ENCODE peak calls at places on chromosomes 3 and 15, in eight cellular contexts. R is NT2/D1, L is breast epithelium, A is stomach, Z is AG04449, B is upper lobe of right lung, O is HFF-Myc, S is thoracic aorta. X is an unnamed sample.

GRCh38 chr15:95869920-95870319 is 460.6 kb upstream of the NR2F2 start:
- DNase-seq in S (no peak), Z (no peak), R (no peak), B (no peak), L (no peak), O (no peak), A (no peak), X (no peak)

GRCh38 chr3:46887980-46888494 is 10.5 kb downstream of the PTH1R start:
- DNase-seq in S (no peak), O (no peak), A (no peak), Z (no peak), R (peak), B (no peak), L (no peak), X (no peak)

GRCh38 chr3:150180349-150180748 is 209.7 kb upstream of the PFN2 start:
- DNase-seq in R (no peak), B (no peak), A (no peak), S (no peak), O (peak), Z (peak), L (no peak), X (peak)

GRCh38 chr3:28745436-28745835 is 396.8 kb upstream of the AZI2 start:
- DNase-seq in L (no peak), Z (no peak), S (no peak), O (no peak), A (no peak), R (no peak), B (no peak), X (peak)

GRCh38 chr3:72892081-72892763 is 4.4 kb downstream of the GXYLT2 start:
- DNase-seq in S (no peak), O (no peak), R (no peak), B (no peak), A (no peak), Z (peak), L (no peak), X (peak)

GRCh38 chr3:149373235-149374125 is 4.0 kb downstream of the TM4SF1 start:
- DNase-seq in O (no peak), Z (no peak), B (no peak), A (no peak), R (no peak), S (no peak), L (no peak), X (no peak)

GRCh38 chr3:136193273-136194043 is 2.7 kb downstream of the MSL2 start:
- DNase-seq in O (no peak), B (no peak), L (no peak), R (no peak), A (no peak), S (no peak), Z (no peak), X (no peak)

GRCh38 chr3:100902572-100902971 is 90.6 kb downstream of the ABI3BP start:
- DNase-seq in L (no peak), R (no peak), B (no peak), Z (peak), S (no peak), O (peak), A (no peak), X (no peak)

GRCh38 chr3:132317229-132317948 is at the start of gene ACP3:
- DNase-seq in R (peak), Z (peak), A (peak), B (peak), O (peak), S (no peak), L (peak), X (no peak)

GRCh38 chr15:67833504-67834248 is 6.2 kb downstream of the RNU6-1 start:
- DNase-seq in A (peak), L (no peak), Z (no peak), R (no peak), S (no peak), O (no peak), B (no peak), X (no peak)

GRCh38 chr3:72903004-72903403 is 15.2 kb downstream of the GXYLT2 start:
- DNase-seq in O (no peak), S (no peak), B (no peak), Z (peak), R (no peak), L (no peak), A (no peak), X (peak)

GRCh38 chr3:187166750-187167149 is 27.5 kb upstream of the RPL39L start:
- DNase-seq in O (no peak), A (no peak), Z (no peak), B (no peak), S (no peak), L (no peak), R (no peak), X (no peak)

GRCh38 chr3:27758083-27758482 is 36.0 kb upstream of the EOMES start:
- DNase-seq in B (no peak), L (no peak), O (no peak), A (no peak), Z (peak), S (no peak), R (no peak), X (peak)

GRCh38 chr15:76753131-76753530 is 152.0 kb downstream of the SCAPER start:
- DNase-seq in Z (no peak), R (no peak), A (no peak), O (no peak), B (no peak), L (no peak), S (no peak), X (no peak)

GRCh38 chr3:160678447-160678846 is 1.5 kb downstream of the ARL14 start:
- DNase-seq in O (no peak), R (no peak), Z (no peak), B (no peak), S (no peak), A (no peak), L (no peak), X (no peak)

GRCh38 chr3:155917781-155918180 is 47.3 kb downstream of the GMPS start:
- DNase-seq in B (no peak), L (no peak), S (no peak), A (no peak), O (no peak), R (no peak), Z (no peak), X (no peak)

GRCh38 chr3:146065573-146066006 is 95.4 kb downstream of the PLOD2 start:
- DNase-seq in R (peak), L (no peak), S (no peak), Z (no peak), B (no peak), O (peak), A (no peak), X (peak)

GRCh38 chr3:112486811-112487505 is 12.3 kb downstream of the BTLA start:
- DNase-seq in S (no peak), Z (no peak), B (no peak), A (no peak), R (no peak), L (no peak), O (no peak), X (no peak)

GRCh38 chr15:62020576-62021160 is 39.6 kb downstream of the VPS13C start:
- DNase-seq in S (no peak), Z (no peak), A (no peak), L (no peak), R (no peak), O (no peak), B (no peak), X (no peak)

GRCh38 chr15:57216288-57216687 is 160.0 kb upstream of the CGNL1 start:
- DNase-seq in R (no peak), L (no peak), A (no peak), Z (no peak), B (no peak), O (peak), S (no peak), X (peak)

GRCh38 chr15:23860290-23860751 is 173.2 kb upstream of the NDN start:
- DNase-seq in R (no peak), S (no peak), O (no peak), Z (no peak), L (no peak), B (no peak), A (no peak), X (no peak)

GRCh38 chr3:160448845-160449659 is 534 bp downstream of the TRIM59 start:
- DNase-seq in A (no peak), Z (no peak), S (no peak), R (peak), O (no peak), B (no peak), L (no peak), X (no peak)

DNA sequence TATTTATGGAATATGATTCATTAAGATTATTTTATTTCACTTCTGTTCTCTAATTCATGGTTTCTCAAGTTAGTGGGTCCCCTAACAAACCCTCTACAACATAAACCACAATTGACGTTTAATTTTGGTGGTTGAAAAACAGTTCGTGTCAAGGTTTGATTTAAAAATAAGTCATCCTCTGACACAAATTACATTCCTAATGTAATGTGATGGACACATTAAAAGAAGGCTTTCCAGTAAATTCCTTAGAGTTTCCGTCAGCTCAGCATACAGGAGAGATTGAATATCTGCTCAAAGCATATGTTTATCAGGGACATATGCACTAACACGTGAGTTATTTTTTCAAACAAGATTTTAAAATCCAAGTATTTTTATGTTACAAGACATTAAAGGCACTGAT is 626.5 kb upstream of the ADAMTS9 start:
- DNase-seq in S (no peak), A (no peak), Z (no peak), L (no peak), R (no peak), B (no peak), O (no peak), X (no peak)
- H3K4me3 ChIP-seq in S (no peak), A (no peak), Z (no peak), L (no peak), R (no peak), B (no peak), O (no peak), X (no peak)

GRCh38 chr3:50297384-50297775 is 1.8 kb downstream of the HYAL3 start:
- DNase-seq in B (no peak), L (no peak), R (no peak), O (no peak), Z (no peak), A (no peak), S (no peak), X (no peak)

GRCh38 chr3:50298836-50299637 is at the start of the genes HYAL3 and NAA80:
- DNase-seq in Z (peak), A (peak), O (peak), S (peak), R (peak), L (peak), B (peak), X (peak)

GRCh38 chr3:50299638-50299928 is 378 bp upstream of the HYAL3 start:
- DNase-seq in B (no peak), R (no peak), S (no peak), Z (no peak), A (no peak), L (no peak), O (no peak), X (no peak)

GRCh38 chr3:50296721-50297383 is 2.4 kb downstream of the HYAL3 start:
- DNase-seq in Z (no peak), B (no peak), O (no peak), R (no peak), L (no peak), S (no peak), A (no peak), X (no peak)

GRCh38 chr3:50297896-50298725 is 1.1 kb downstream of the HYAL3 start:
- DNase-seq in Z (no peak), L (no peak), B (no peak), A (no peak), S (no peak), O (no peak), R (no peak), X (no peak)
- H3K4me3 ChIP-seq in Z (peak), L (peak), B (peak), A (peak), S (peak), O (peak), R (peak), X (peak)

DNA sequence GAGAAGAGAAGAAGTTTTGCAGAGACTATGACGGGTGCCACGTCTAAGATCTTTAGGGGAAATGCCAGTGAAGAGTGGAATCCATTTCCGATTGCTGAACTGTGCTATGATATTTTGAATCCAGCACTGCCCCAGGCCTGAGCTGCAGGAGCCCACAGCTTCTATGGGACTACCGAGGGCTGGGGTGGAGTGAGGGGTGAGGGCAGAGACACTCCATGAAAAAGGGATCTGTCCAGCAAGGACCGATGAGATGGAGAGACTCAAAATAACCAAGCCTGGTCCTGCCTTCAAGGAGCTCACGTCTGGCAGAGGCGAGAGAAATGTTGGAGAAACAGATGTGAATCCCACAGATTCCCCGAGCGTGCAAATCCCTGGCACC is 79.8 kb upstream of the MEF2A start:
- DNase-seq in S (no peak), R (no peak), Z (no peak), O (no peak), L (no peak), A (no peak), B (no peak), X (no peak)
- H3K4me3 ChIP-seq in S (peak), R (no peak), Z (peak), O (peak), L (peak), A (peak), B (peak), X (peak)

DNA sequence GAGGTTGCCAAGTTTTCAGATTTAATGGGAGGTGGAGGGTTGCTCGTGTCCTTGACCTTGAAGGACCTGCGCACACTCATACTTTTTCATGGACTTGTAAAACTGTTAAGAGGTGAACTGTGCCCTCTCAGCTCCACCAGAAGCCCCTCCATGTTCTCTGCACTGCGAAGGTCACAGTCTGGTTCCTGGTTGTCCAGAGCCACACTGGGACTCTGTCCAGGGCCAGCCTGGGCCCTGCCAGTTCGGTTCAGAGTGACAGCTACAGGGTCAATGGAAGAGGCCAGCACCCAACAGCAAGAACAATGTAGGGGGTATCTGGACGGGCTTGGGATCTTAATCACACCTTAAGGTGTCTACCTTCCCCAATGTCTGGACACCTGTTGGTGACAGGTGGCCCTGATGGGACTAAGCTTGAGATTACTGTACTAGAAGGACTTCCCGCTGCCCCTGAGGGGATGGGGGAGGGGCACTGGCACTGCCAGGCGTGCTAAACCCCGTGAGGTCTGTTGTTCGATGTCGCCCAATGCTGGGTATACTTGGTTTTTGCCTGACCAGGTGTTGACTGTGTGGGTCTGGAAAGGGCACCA is 34.7 kb downstream of the GRK7 start:
- DNase-seq in O (no peak), B (no peak), A (no peak), S (no peak), R (no peak), Z (no peak), L (no peak), X (no peak)
- H3K4me3 ChIP-seq in O (no peak), B (peak), A (peak), S (peak), R (peak), Z (peak), L (peak), X (peak)

GRCh38 chr15:84921121-84921520 is 36.7 kb downstream of the SLC28A1 start:
- DNase-seq in Z (no peak), A (no peak), S (no peak), L (no peak), B (no peak), R (no peak), O (no peak), X (no peak)
- H3K4me3 ChIP-seq in Z (no peak), A (no peak), S (no peak), L (no peak), B (no peak), R (no peak), O (no peak), X (no peak)

DNA sequence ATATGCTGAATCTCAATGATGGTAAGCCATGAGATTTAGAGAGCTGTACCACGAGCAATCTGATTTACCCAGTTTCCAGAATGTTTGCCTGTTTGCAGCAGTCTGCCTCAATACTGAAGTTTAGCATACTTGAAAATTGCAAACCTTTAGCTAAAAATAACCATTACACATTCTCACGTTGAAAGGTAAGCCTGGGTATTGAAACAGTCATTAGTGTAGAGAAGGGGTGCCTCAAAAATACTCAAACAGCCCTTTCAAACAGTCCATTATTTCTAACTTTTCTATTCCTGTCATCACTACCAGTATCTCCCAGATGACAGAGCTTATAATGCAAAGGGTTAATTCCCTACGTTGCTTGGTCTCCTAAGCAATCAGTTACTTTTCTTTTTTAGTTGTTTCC is 111.8 kb upstream of the MBNL1 start:
- DNase-seq in Z (no peak), L (no peak), S (no peak), O (no peak), A (no peak), R (no peak), B (no peak), X (no peak)
- H3K4me3 ChIP-seq in Z (no peak), L (no peak), S (no peak), O (no peak), A (no peak), R (no peak), B (no peak), X (no peak)

GRCh38 chr15:66803182-66803729 is 101.2 kb downstream of the SMAD6 start:
- DNase-seq in O (peak), A (peak), S (peak), L (peak), B (peak), R (peak), Z (peak), X (peak)
- H3K4me3 ChIP-seq in O (peak), A (no peak), S (no peak), L (no peak), B (no peak), R (no peak), Z (no peak), X (no peak)

DNA sequence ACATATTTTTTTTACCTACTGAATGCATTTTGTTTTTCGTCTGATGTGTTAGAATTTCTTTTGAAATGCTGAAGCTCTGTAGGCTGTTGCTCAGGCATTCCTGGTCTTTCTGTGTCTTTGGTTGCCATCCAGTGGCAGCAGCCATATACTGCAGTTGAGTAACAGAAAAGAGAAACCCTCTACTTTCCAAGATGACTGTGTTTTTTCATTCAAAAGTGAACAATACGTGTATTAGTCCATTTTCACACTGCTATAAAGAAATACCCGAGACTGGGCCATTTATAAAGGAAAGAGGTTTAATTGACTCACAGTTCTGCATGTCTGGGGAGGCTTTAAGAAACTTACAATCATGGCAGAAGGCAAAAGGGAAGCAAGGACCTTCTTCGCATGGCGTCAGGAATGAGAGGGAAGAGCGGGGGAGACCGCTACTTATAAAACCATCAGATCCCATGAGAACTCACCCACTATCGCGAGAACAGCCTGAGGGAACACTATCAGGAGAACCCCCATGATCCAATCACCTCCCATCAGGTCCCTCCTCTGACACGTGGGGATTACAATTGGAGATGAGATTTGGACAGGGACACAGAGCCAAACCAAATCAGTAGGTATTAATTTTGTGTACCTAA is 4.7 kb upstream of the GOLGA8B start:
- DNase-seq in A (peak), O (peak), S (peak), L (peak), R (no peak), Z (peak), B (no peak), X (peak)
- H3K4me3 ChIP-seq in A (peak), O (peak), S (peak), L (peak), R (no peak), Z (peak), B (peak), X (peak)

GRCh38 chr3:45687828-45688193 is 1.4 kb upstream of the SACM1L start:
- DNase-seq in O (no peak), A (no peak), R (no peak), B (no peak), S (no peak), L (no peak), Z (no peak), X (no peak)

GRCh38 chr3:45684327-45684892 is 4.8 kb upstream of the SACM1L start:
- DNase-seq in O (no peak), S (no peak), A (no peak), Z (no peak), R (no peak), L (no peak), B (no peak), X (no peak)

GRCh38 chr3:45688194-45688881 is 858 bp upstream of the SACM1L start:
- DNase-seq in A (no peak), B (no peak), O (no peak), L (no peak), Z (no peak), R (peak), S (no peak), X (no peak)

GRCh38 chr3:45688882-45689786 is at the start of gene SACM1L:
- DNase-seq in B (peak), L (peak), A (peak), O (peak), R (peak), S (peak), Z (peak), X (peak)

DNA sequence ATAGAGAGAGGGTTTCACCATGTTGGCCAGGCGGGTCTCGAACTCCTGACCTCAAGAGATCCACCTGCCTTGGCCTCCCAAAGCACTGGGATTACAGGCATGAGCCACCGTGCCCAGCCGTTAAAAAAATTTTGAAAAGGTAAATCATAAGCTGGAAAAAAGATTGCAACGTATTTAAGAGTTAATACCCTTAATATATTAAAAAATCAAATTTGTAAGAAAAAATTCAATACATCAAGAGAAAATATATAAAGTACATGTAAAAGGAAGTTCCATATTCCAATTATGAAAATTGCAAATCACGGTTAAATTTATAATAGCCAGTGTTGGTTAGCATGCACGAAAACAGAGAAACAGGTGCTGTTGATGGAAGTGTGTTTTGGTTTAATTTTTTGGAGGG is 2.3 kb upstream of the SACM1L start:
- DNase-seq in B (no peak), R (no peak), O (no peak), L (no peak), Z (no peak), S (no peak), A (no peak), X (no peak)
- H3K4me3 ChIP-seq in B (no peak), R (no peak), O (no peak), L (no peak), Z (no peak), S (no peak), A (no peak), X (no peak)